ENCODE peak calls at places on chromosomes 12 and 14, in five cellular contexts. B is K562, I is GM12878, H is A549, Z is HepG2. R is an unnamed sample.

GRCh38 chr14:39376671-39377403 is 55.4 kb downstream of the FBXO33 start:
- DNase-seq in I (no peak), Z (peak; percentile 48), B (no peak), H (no peak), R (no peak)

GRCh38 chr14:94011795-94012194 is 14.3 kb upstream of the OTUB2 start:
- DNase-seq in I (no peak), H (no peak), B (no peak), Z (no peak), R (no peak)

GRCh38 chr14:49895480-49895879 is 2.6 kb downstream of the ARF6 start:
- DNase-seq in I (no peak), B (no peak), Z (no peak), H (no peak), R (no peak)

GRCh38 chr14:65079788-65080187 is 22.5 kb downstream of the MAX start:
- DNase-seq in I (no peak), H (no peak), B (no peak), Z (no peak), R (no peak)

GRCh38 chr12:115341442-115341841 is 657.5 kb upstream of the TBX3 start:
- DNase-seq in B (no peak), H (peak; percentile 86), Z (no peak), I (no peak), R (no peak)

GRCh38 chr12:121917950-121918678 is at the start of gene CFAP251:
- DNase-seq in I (peak; percentile 50), B (no peak), H (no peak), Z (no peak), R (peak; percentile 88)

GRCh38 chr14:106060576-106060975 is 534.2 kb downstream of the TMEM121 start:
- DNase-seq in Z (no peak), B (no peak), H (no peak), I (no peak), R (no peak)

GRCh38 chr14:99123208-99123870 is 148.7 kb downstream of the BCL11B start:
- DNase-seq in H (no peak), B (no peak), Z (no peak), I (no peak), R (no peak)

GRCh38 chr12:127146991-127147718 is 1119.8 kb upstream of the TMEM132C start:
- DNase-seq in H (no peak), Z (no peak), I (no peak), B (no peak), R (no peak)

GRCh38 chr14:65069874-65070709 is 32.2 kb downstream of the MAX start:
- DNase-seq in H (no peak), B (no peak), Z (no peak), I (no peak), R (no peak)

GRCh38 chr12:96303656-96304055 is 96.6 kb downstream of the CDK17 start:
- DNase-seq in I (no peak), B (no peak), Z (no peak), H (no peak), R (no peak)

GRCh38 chr12:3231399-3231876 is 154.3 kb downstream of the TSPAN9 start:
- DNase-seq in H (no peak), B (no peak), I (no peak), Z (no peak), R (no peak)

GRCh38 chr14:45492876-45493275 is 239.9 kb upstream of the MIS18BP1 start:
- DNase-seq in H (no peak), B (no peak), Z (no peak), I (no peak), R (no peak)

GRCh38 chr12:107522692-107523477 is 162.7 kb upstream of the PWP1 start:
- DNase-seq in Z (peak; percentile 20), B (peak; percentile 53), I (no peak), H (no peak), R (peak; percentile 23)

GRCh38 chr14:94362614-94363133 is 25.7 kb downstream of the SERPINA1 start:
- DNase-seq in Z (no peak), I (no peak), B (no peak), H (no peak), R (no peak)

GRCh38 chr12:53236443-53237111 is 4.6 kb upstream of the RARG start:
- DNase-seq in B (no peak), H (no peak), Z (no peak), I (no peak), R (no peak)

GRCh38 chr12:89040146-89040964 is 311.9 kb downstream of the DUSP6 start:
- DNase-seq in B (no peak), I (no peak), Z (no peak), H (no peak), R (no peak)

GRCh38 chr14:28515571-28515970 is 251.0 kb upstream of the FOXG1 start:
- DNase-seq in I (no peak), H (no peak), Z (no peak), B (no peak), R (no peak)

GRCh38 chr12:32893458-32893857 is 3.1 kb downstream of the PKP2 start:
- DNase-seq in B (no peak), H (no peak), I (no peak), Z (peak; percentile 74), R (no peak)

GRCh38 chr14:73438993-73439392 is 19.4 kb downstream of the NUMB start:
- DNase-seq in B (no peak), I (no peak), H (no peak), Z (no peak), R (no peak)

GRCh38 chr14:60085085-60085484 is 6.6 kb upstream of the PCNX4 start:
- DNase-seq in Z (no peak), I (no peak), B (no peak), H (no peak), R (no peak)

DNA sequence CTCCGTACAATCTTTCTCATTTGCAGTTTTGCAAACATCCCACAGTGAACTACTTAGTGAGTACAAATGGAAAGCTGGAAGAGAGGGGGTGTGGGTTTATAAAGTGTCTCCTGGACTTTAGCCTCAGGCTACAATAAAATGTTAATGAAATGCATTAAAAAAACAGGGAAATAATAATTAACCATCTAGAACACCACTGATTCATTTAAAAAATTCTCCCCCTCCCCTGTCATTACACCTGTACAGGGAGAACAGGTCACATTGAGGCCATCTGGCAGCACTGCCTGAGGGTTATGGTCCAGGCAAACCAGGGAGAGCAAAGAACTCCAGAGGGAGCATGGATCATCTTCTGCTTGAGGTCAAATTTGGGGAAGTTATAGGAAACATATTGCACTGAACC is 96.3 kb downstream of the TSPAN8 start:
- DNase-seq in H (no peak), I (no peak), B (no peak), Z (no peak), R (no peak)
- TF ChIP-seq KDM1A in H (no peak), I (no peak), B (no peak), Z (no peak), R (no peak)

GRCh38 chr12:71607494-71608330 is 55.9 kb downstream of the ZFC3H1 start:
- DNase-seq in I (no peak), H (no peak), B (no peak), Z (no peak), R (no peak)
- TF ChIP-seq KDM1A in I (no peak), H (no peak), B (no peak), Z (no peak), R (no peak)

GRCh38 chr12:49367381-49368239 is at the start of gene SPATS2:
- DNase-seq in H (no peak), Z (no peak), I (no peak), B (no peak), R (no peak)
- TF ChIP-seq KDM1A in H (no peak), Z (no peak), I (no peak), B (peak; percentile 50), R (no peak)

GRCh38 chr12:95220190-95220589 is 2.6 kb downstream of the VEZT start:
- DNase-seq in H (no peak), I (no peak), Z (no peak), B (no peak), R (no peak)
- TF ChIP-seq KDM1A in H (no peak), I (no peak), Z (no peak), B (no peak), R (no peak)

GRCh38 chr14:92412912-92413311 is 89.9 kb downstream of the SLC24A4 start:
- DNase-seq in B (no peak), I (no peak), H (no peak), Z (no peak), R (no peak)
- TF ChIP-seq KDM1A in B (no peak), I (no peak), H (no peak), Z (no peak), R (no peak)

DNA sequence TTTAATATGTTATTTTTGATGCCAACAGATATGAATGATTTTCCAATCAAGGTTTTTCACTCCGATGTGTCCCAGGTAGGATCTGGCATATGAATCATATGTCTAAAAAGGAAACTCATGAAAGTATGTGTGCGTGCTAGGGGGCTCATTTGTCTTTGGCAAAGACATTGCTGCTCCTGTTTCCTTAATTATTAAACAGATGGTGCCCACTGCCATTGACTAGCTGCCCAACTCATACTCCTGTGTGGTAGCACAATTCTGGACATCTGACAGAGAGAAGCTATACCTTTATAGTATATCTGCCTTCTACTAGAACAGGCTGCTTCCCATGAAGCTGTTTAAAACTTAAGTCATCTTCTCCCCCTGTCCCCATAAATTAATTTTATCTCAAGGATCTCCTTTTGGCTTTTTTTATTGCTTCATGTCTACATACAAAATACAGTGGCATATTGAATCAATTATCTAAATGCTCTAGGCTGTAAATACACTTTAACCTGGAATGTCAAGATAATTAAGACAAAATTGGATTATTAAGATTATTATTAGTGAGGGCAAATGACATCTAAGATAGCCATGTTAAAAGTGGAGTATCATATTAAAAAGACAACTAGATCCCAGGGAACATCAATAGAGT is 1.4 kb upstream of the PDE3A start:
- DNase-seq in I (no peak), B (no peak), H (no peak), Z (no peak), R (no peak)
- TF ChIP-seq KDM1A in I (no peak), B (no peak), H (no peak), Z (no peak), R (no peak)

DNA sequence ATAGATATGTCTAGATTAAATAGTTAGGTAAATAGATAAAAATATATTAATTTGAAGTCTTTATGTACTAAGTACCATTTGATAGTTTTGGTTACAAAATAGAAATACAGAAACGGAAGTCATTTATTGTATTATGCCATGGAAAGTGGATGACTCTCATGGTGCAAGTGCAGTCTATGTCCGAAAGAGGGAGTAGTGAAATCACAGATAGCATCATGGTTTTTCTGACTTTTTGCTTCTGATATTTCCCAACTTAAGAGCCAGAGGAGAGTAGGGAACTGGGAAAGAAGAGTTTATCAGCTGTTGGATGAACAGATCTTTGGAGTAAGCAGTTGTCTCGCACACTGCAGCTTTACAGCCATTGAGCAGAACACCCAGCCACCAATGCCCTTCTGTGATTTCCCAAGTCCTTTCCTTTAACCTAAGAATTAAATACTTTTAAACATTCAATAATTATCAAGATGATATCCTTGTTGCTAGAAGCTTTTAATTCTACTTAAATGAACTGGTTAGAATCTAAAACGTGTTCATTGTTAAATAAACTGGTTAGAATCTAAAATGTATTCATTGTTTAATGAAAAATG is 18.4 kb upstream of the SRGAP1 start:
- DNase-seq in B (no peak), H (peak; percentile 72), Z (peak; percentile 56), I (no peak), R (no peak)
- TF ChIP-seq KDM1A in B (no peak), H (no peak), Z (no peak), I (no peak), R (no peak)

R was measured in H1.